ENCODE peak calls at places on chromosome 19, in eight cellular contexts. S is breast epithelium; U is fibroblast of pulmonary artery; H is stimulated activated CD8-positive, alpha-beta memory T cell treated with anti-CD3 and anti-CD28 coated beads, Interleukin-4, amount 100 ng/mL, for 1 hour; F is ascending aorta; A is iris pigment epithelial cell; D is heart left ventricle; C is nucleus accumbens. J is an unnamed sample.

GRCh38 chr19:35519291-35519690 is 5.8 kb upstream of the DMKN start:
- DNase-seq in C (no peak), U (peak), A (peak), F (no peak), H (no peak), S (no peak), D (no peak), J (no peak)

GRCh38 chr19:29643361-29643935 is 21.8 kb upstream of the PLEKHF1 start:
- DNase-seq in D (no peak), C (no peak), U (no peak), F (no peak), S (no peak), H (no peak), A (no peak), J (no peak)

GRCh38 chr19:42540071-42540553 is 11.8 kb upstream of the CEACAM1 start:
- DNase-seq in C (no peak), A (no peak), D (no peak), F (peak), S (peak), H (no peak), U (peak), J (no peak)

GRCh38 chr19:2150794-2151338 is 500 bp downstream of the AP3D1 start:
- DNase-seq in U (no peak), H (no peak), A (no peak), S (no peak), F (no peak), C (no peak), D (no peak), J (no peak)

GRCh38 chr19:38090561-38090960 is 133.5 kb downstream of the DPF1 start:
- DNase-seq in H (no peak), F (no peak), S (no peak), D (no peak), A (no peak), U (no peak), C (peak), J (no peak)

GRCh38 chr19:36528921-36529518 is 949 bp upstream of the ZNF260 start:
- DNase-seq in C (no peak), H (no peak), F (no peak), U (no peak), A (peak), S (no peak), D (peak), J (peak)

GRCh38 chr19:16001481-16002312 is 52.9 kb downstream of the OR10H4 start:
- DNase-seq in H (no peak), F (peak), D (no peak), C (no peak), S (no peak), U (peak), A (peak), J (no peak)

GRCh38 chr19:1503089-1503924 is 9.5 kb downstream of the ADAMTSL5 start:
- DNase-seq in H (peak), S (no peak), C (no peak), U (peak), F (peak), D (no peak), A (peak), J (no peak)

GRCh38 chr19:1066748-1067340 is at the start of gene ARHGAP45:
- DNase-seq in C (no peak), A (no peak), F (no peak), D (no peak), S (no peak), U (no peak), H (peak), J (no peak)

J was measured in brain pericyte.